ENCODE peak calls at places on chromosomes 3 and 15, in six cellular contexts. One of them, this sample, is unnamed.

GRCh38 chr3:105956311-105956710 is 87.5 kb upstream of the CBLB start:
- DNase-seq in sigmoid colon: no peak
- DNase-seq in SK-N-SH: no peak
- DNase-seq in stomach: no peak
- DNase-seq in esophagus muscularis mucosa: no peak
- DNase-seq in HepG2: no peak
- DNase-seq in this sample: no peak

GRCh38 chr3:158105124-158105709 is 1.0 kb downstream of the SHOX2 start:
- DNase-seq in sigmoid colon: no peak
- DNase-seq in SK-N-SH: peak
- DNase-seq in stomach: no peak
- DNase-seq in esophagus muscularis mucosa: no peak
- DNase-seq in HepG2: no peak
- DNase-seq in this sample: peak

GRCh38 chr3:118863731-118864322 is 170.8 kb downstream of the IGSF11 start:
- DNase-seq in sigmoid colon: no peak
- DNase-seq in SK-N-SH: no peak
- DNase-seq in stomach: no peak
- DNase-seq in esophagus muscularis mucosa: peak
- DNase-seq in HepG2: peak
- DNase-seq in this sample: no peak

GRCh38 chr15:94203321-94203720 is 28.0 kb upstream of the MCTP2 start:
- DNase-seq in sigmoid colon: no peak
- DNase-seq in SK-N-SH: no peak
- DNase-seq in stomach: no peak
- DNase-seq in esophagus muscularis mucosa: no peak
- DNase-seq in HepG2: no peak
- DNase-seq in this sample: no peak

GRCh38 chr3:72480366-72480765 is 367.9 kb downstream of the SHQ1 start:
- DNase-seq in sigmoid colon: no peak
- DNase-seq in SK-N-SH: no peak
- DNase-seq in stomach: no peak
- DNase-seq in esophagus muscularis mucosa: no peak
- DNase-seq in HepG2: no peak
- DNase-seq in this sample: no peak

GRCh38 chr15:95202569-95203349 is 971.4 kb downstream of the MCTP2 start:
- DNase-seq in sigmoid colon: no peak
- DNase-seq in SK-N-SH: no peak
- DNase-seq in stomach: no peak
- DNase-seq in esophagus muscularis mucosa: no peak
- DNase-seq in HepG2: no peak
- DNase-seq in this sample: no peak

GRCh38 chr3:45841380-45841700 is 579 bp downstream of the LZTFL1 start:
- DNase-seq in sigmoid colon: no peak
- DNase-seq in SK-N-SH: no peak
- DNase-seq in stomach: no peak
- DNase-seq in esophagus muscularis mucosa: no peak
- DNase-seq in HepG2: peak
- DNase-seq in this sample: no peak

GRCh38 chr15:49620174-49620573 is 444 bp downstream of the FAM227B start:
- DNase-seq in sigmoid colon: no peak
- DNase-seq in SK-N-SH: no peak
- DNase-seq in stomach: no peak
- DNase-seq in esophagus muscularis mucosa: no peak
- DNase-seq in HepG2: no peak
- DNase-seq in this sample: no peak

GRCh38 chr15:25568751-25569150 is 129.9 kb upstream of the UBE3A start:
- DNase-seq in sigmoid colon: peak
- DNase-seq in SK-N-SH: no peak
- DNase-seq in stomach: no peak
- DNase-seq in esophagus muscularis mucosa: no peak
- DNase-seq in HepG2: no peak
- DNase-seq in this sample: no peak

GRCh38 chr15:93111451-93111850 is 22.4 kb upstream of the RGMA start:
- DNase-seq in sigmoid colon: no peak
- DNase-seq in SK-N-SH: no peak
- DNase-seq in stomach: no peak
- DNase-seq in esophagus muscularis mucosa: no peak
- DNase-seq in HepG2: no peak
- DNase-seq in this sample: no peak

GRCh38 chr3:40299721-40300335 is 9.7 kb upstream of the EIF1B start:
- DNase-seq in sigmoid colon: no peak
- DNase-seq in SK-N-SH: no peak
- DNase-seq in stomach: no peak
- DNase-seq in esophagus muscularis mucosa: no peak
- DNase-seq in HepG2: no peak
- DNase-seq in this sample: no peak

GRCh38 chr15:71259866-71260265 is 144.6 kb downstream of the THSD4 start:
- DNase-seq in sigmoid colon: no peak
- DNase-seq in SK-N-SH: no peak
- DNase-seq in stomach: no peak
- DNase-seq in esophagus muscularis mucosa: no peak
- DNase-seq in HepG2: no peak
- DNase-seq in this sample: no peak

GRCh38 chr3:194276768-194277546 is 74.2 kb downstream of the CPN2 start:
- DNase-seq in sigmoid colon: peak
- DNase-seq in SK-N-SH: no peak
- DNase-seq in stomach: no peak
- DNase-seq in esophagus muscularis mucosa: no peak
- DNase-seq in HepG2: no peak
- DNase-seq in this sample: peak

GRCh38 chr3:107800705-107801104 is 277.9 kb downstream of the BBX start:
- DNase-seq in sigmoid colon: no peak
- DNase-seq in SK-N-SH: no peak
- DNase-seq in stomach: no peak
- DNase-seq in esophagus muscularis mucosa: no peak
- DNase-seq in HepG2: no peak
- DNase-seq in this sample: no peak

GRCh38 chr3:111735912-111736311 is 123.2 kb upstream of the PHLDB2 start:
- DNase-seq in sigmoid colon: no peak
- DNase-seq in SK-N-SH: no peak
- DNase-seq in stomach: no peak
- DNase-seq in esophagus muscularis mucosa: no peak
- DNase-seq in HepG2: no peak
- DNase-seq in this sample: no peak

GRCh38 chr15:53251998-53252397 is 461.9 kb upstream of the ONECUT1 start:
- DNase-seq in sigmoid colon: no peak
- DNase-seq in SK-N-SH: no peak
- DNase-seq in stomach: no peak
- DNase-seq in esophagus muscularis mucosa: no peak
- DNase-seq in HepG2: peak
- DNase-seq in this sample: no peak

GRCh38 chr3:57279685-57280084 is 12.8 kb downstream of the ASB14 start:
- DNase-seq in sigmoid colon: no peak
- DNase-seq in SK-N-SH: no peak
- DNase-seq in stomach: no peak
- DNase-seq in esophagus muscularis mucosa: no peak
- DNase-seq in HepG2: no peak
- DNase-seq in this sample: no peak

GRCh38 chr3:133803474-133803873 is 2.1 kb upstream of the SRPRB start:
- DNase-seq in sigmoid colon: no peak
- DNase-seq in SK-N-SH: no peak
- DNase-seq in stomach: no peak
- DNase-seq in esophagus muscularis mucosa: no peak
- DNase-seq in HepG2: no peak
- DNase-seq in this sample: no peak

GRCh38 chr3:56125358-56126005 is 342.8 kb downstream of the ERC2 start:
- DNase-seq in sigmoid colon: peak
- DNase-seq in SK-N-SH: peak
- DNase-seq in stomach: no peak
- DNase-seq in esophagus muscularis mucosa: no peak
- DNase-seq in HepG2: no peak
- DNase-seq in this sample: peak

GRCh38 chr3:196414469-196414868 is 17.8 kb downstream of the UBXN7 start:
- DNase-seq in sigmoid colon: no peak
- DNase-seq in SK-N-SH: no peak
- DNase-seq in stomach: no peak
- DNase-seq in esophagus muscularis mucosa: no peak
- DNase-seq in HepG2: peak
- DNase-seq in this sample: no peak

GRCh38 chr3:130759692-130760338 is 13.2 kb upstream of the PIK3R4 start:
- DNase-seq in sigmoid colon: no peak
- DNase-seq in SK-N-SH: peak
- DNase-seq in stomach: peak
- DNase-seq in esophagus muscularis mucosa: no peak
- DNase-seq in HepG2: peak
- DNase-seq in this sample: no peak

GRCh38 chr3:72223116-72223515 is 438.2 kb upstream of the PROK2 start:
- DNase-seq in sigmoid colon: no peak
- DNase-seq in SK-N-SH: no peak
- DNase-seq in stomach: no peak
- DNase-seq in esophagus muscularis mucosa: no peak
- DNase-seq in HepG2: no peak
- DNase-seq in this sample: no peak

GRCh38 chr3:61601831-61602230 is 40.5 kb downstream of the PTPRG start:
- DNase-seq in sigmoid colon: peak
- DNase-seq in SK-N-SH: no peak
- DNase-seq in stomach: no peak
- DNase-seq in esophagus muscularis mucosa: no peak
- DNase-seq in HepG2: no peak
- DNase-seq in this sample: no peak
- TF ChIP-seq POLR2AphosphoS5 in sigmoid colon: no peak
- TF ChIP-seq POLR2AphosphoS5 in SK-N-SH: no peak
- TF ChIP-seq POLR2AphosphoS5 in stomach: peak
- TF ChIP-seq POLR2AphosphoS5 in esophagus muscularis mucosa: peak
- TF ChIP-seq POLR2AphosphoS5 in HepG2: no peak
- TF ChIP-seq POLR2AphosphoS5 in this sample: peak

GRCh38 chr15:66766282-66767228 is 64.5 kb downstream of the SMAD6 start:
- DNase-seq in sigmoid colon: peak
- DNase-seq in SK-N-SH: no peak
- DNase-seq in stomach: no peak
- DNase-seq in esophagus muscularis mucosa: no peak
- DNase-seq in HepG2: no peak
- DNase-seq in this sample: no peak

GRCh38 chr15:66764067-66764428 is 62.0 kb downstream of the SMAD6 start:
- DNase-seq in sigmoid colon: no peak
- DNase-seq in SK-N-SH: no peak
- DNase-seq in stomach: no peak
- DNase-seq in esophagus muscularis mucosa: no peak
- DNase-seq in HepG2: no peak
- DNase-seq in this sample: no peak

GRCh38 chr15:66767370-66767769 is 65.3 kb downstream of the SMAD6 start:
- DNase-seq in sigmoid colon: peak
- DNase-seq in SK-N-SH: no peak
- DNase-seq in stomach: no peak
- DNase-seq in esophagus muscularis mucosa: no peak
- DNase-seq in HepG2: no peak
- DNase-seq in this sample: no peak

GRCh38 chr15:66763186-66764066 is 61.4 kb downstream of the SMAD6 start:
- DNase-seq in sigmoid colon: peak
- DNase-seq in SK-N-SH: peak
- DNase-seq in stomach: peak
- DNase-seq in esophagus muscularis mucosa: no peak
- DNase-seq in HepG2: no peak
- DNase-seq in this sample: peak

GRCh38 chr15:66765478-66766281 is 63.6 kb downstream of the SMAD6 start:
- DNase-seq in sigmoid colon: peak
- DNase-seq in SK-N-SH: peak
- DNase-seq in stomach: peak
- DNase-seq in esophagus muscularis mucosa: no peak
- DNase-seq in HepG2: peak
- DNase-seq in this sample: no peak
- TF ChIP-seq EP300 in sigmoid colon: no peak
- TF ChIP-seq EP300 in SK-N-SH: peak
- TF ChIP-seq EP300 in stomach: no peak
- TF ChIP-seq EP300 in esophagus muscularis mucosa: no peak
- TF ChIP-seq EP300 in HepG2: peak
- TF ChIP-seq EP300 in this sample: no peak

GRCh38 chr3:154904328-154904727 is 175.8 kb upstream of the MME start:
- DNase-seq in sigmoid colon: no peak
- DNase-seq in SK-N-SH: peak
- DNase-seq in stomach: no peak
- DNase-seq in esophagus muscularis mucosa: no peak
- DNase-seq in HepG2: peak
- DNase-seq in this sample: no peak
- TF ChIP-seq CTCF in sigmoid colon: no peak
- TF ChIP-seq CTCF in SK-N-SH: peak
- TF ChIP-seq CTCF in stomach: no peak
- TF ChIP-seq CTCF in esophagus muscularis mucosa: no peak
- TF ChIP-seq CTCF in HepG2: peak
- TF ChIP-seq CTCF in this sample: no peak

GRCh38 chr15:69459063-69459462 is 6.4 kb downstream of the RPLP1 start:
- DNase-seq in sigmoid colon: no peak
- DNase-seq in SK-N-SH: no peak
- DNase-seq in stomach: peak
- DNase-seq in esophagus muscularis mucosa: no peak
- DNase-seq in HepG2: no peak
- DNase-seq in this sample: no peak

GRCh38 chr15:69460481-69460880 is 7.9 kb downstream of the RPLP1 start:
- DNase-seq in sigmoid colon: no peak
- DNase-seq in SK-N-SH: no peak
- DNase-seq in stomach: no peak
- DNase-seq in esophagus muscularis mucosa: no peak
- DNase-seq in HepG2: no peak
- DNase-seq in this sample: no peak

GRCh38 chr15:69456208-69457166 is 3.9 kb downstream of the RPLP1 start:
- DNase-seq in sigmoid colon: no peak
- DNase-seq in SK-N-SH: no peak
- DNase-seq in stomach: no peak
- DNase-seq in esophagus muscularis mucosa: no peak
- DNase-seq in HepG2: no peak
- DNase-seq in this sample: no peak

GRCh38 chr15:69454953-69455352 is 2.3 kb downstream of the RPLP1 start:
- DNase-seq in sigmoid colon: no peak
- DNase-seq in SK-N-SH: no peak
- DNase-seq in stomach: no peak
- DNase-seq in esophagus muscularis mucosa: no peak
- DNase-seq in HepG2: no peak
- DNase-seq in this sample: no peak

DNA sequence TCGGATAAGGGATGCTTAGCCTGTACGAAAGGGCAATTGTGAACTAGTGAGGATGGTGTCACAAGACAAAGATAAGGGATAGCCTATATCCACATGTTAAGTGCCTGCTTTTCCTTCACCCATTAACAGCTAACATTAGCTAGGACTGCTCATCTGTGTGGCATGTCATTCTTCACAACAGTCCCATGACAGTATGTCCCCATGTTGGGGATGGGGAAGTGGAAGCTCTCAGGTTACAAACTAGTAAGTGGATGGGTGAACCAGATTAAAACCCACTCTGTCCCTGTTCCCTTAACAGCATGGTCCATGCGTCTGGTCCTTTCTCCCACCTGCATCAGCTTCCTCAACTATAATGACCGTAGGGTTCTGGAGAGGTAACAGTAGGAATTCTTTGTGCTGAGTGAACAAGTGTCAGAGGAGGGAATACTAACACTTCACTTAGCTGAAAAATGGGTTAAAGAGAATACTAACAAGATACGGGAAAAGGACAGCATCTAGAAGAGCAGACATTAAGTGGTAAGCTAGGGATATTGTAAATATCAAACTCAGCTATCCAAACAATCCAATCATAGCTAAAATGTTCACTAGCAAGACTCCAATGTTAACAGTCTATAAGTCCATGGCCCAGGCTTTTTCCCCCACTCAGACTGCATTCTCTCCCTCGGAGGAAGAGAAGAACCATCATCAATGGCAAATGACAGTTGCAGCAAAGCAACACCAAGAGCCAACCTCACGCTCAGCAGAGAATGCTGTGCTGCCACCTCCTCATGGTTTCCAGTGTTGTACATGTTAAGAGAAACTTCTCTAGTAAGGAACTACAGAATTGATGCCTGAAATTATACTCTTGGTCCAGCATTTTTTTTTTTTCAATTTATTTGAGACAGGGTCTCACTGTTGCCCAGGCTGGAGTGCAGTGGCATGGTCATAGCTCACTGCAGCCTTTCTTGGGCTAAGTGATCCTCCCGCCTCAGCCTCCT is 5.0 kb downstream of the RPLP1 start:
- DNase-seq in sigmoid colon: no peak
- DNase-seq in SK-N-SH: no peak
- DNase-seq in stomach: no peak
- DNase-seq in esophagus muscularis mucosa: no peak
- DNase-seq in HepG2: no peak
- DNase-seq in this sample: no peak
- TF ChIP-seq POLR2AphosphoS5 in sigmoid colon: no peak
- TF ChIP-seq POLR2AphosphoS5 in SK-N-SH: peak
- TF ChIP-seq POLR2AphosphoS5 in stomach: no peak
- TF ChIP-seq POLR2AphosphoS5 in esophagus muscularis mucosa: peak
- TF ChIP-seq POLR2AphosphoS5 in HepG2: peak
- TF ChIP-seq POLR2AphosphoS5 in this sample: no peak